ENCODE peak calls at places on chromosomes 11 and 22, in four cellular contexts. L, T, K and O are unnamed samples.
A peak's percentile ranks its signal among the peaks of the same experiment; 100 is the strongest.

GRCh38 chr22:25690798-25691197 is 51.2 kb upstream of the MYO18B start:
- DNase-seq in L (no peak), T (no peak), K (no peak), O (no peak)

GRCh38 chr11:45927332-45927683 is 4.9 kb downstream of the LARGE2 start:
- DNase-seq in L (no peak), T (no peak), K (no peak), O (no peak)

GRCh38 chr11:32935462-32936029 is 42.9 kb downstream of the QSER1 start:
- DNase-seq in L (peak; percentile 4), T (no peak), K (no peak), O (peak; percentile 5)

GRCh38 chr11:131633978-131634377 is 263.6 kb downstream of the NTM start:
- DNase-seq in L (no peak), T (no peak), K (no peak), O (no peak)

GRCh38 chr11:22193348-22194051 is 615 bp downstream of the ANO5 start:
- DNase-seq in L (no peak), T (no peak), K (peak; percentile 54), O (no peak)

GRCh38 chr11:36702330-36703054 is 104.5 kb upstream of the RAG2 start:
- DNase-seq in L (peak; percentile 75), T (peak; percentile 69), K (peak; percentile 42), O (peak; percentile 84)

GRCh38 chr11:125591659-125592304 is 870 bp upstream of the STT3A start:
- DNase-seq in L (peak; percentile 22), T (peak; percentile 13), K (peak; percentile 27), O (peak; percentile 50)

GRCh38 chr11:60193687-60194433 is 11.0 kb upstream of the MS4A6A start:
- DNase-seq in L (peak; percentile 68), T (peak; percentile 11), K (peak; percentile 69), O (peak; percentile 53)

GRCh38 chr11:108858624-108859023 is 193.8 kb downstream of the DDX10 start:
- DNase-seq in L (no peak), T (no peak), K (no peak), O (no peak)

GRCh38 chr11:67239795-67240574 is 26.3 kb upstream of the GRK2 start:
- DNase-seq in L (peak; percentile 99), T (peak; percentile 99), K (peak; percentile 98), O (peak; percentile 98)

GRCh38 chr22:47056776-47057470 is 294.5 kb downstream of the TBC1D22A start:
- DNase-seq in L (no peak), T (no peak), K (no peak), O (no peak)

GRCh38 chr11:111976119-111976518 is 39.0 kb downstream of the DIXDC1 start:
- DNase-seq in L (no peak), T (no peak), K (no peak), O (no peak)

GRCh38 chr11:130159657-130160459 is at the start of gene ST14:
- DNase-seq in L (no peak), T (no peak), K (peak; percentile 89), O (no peak)

GRCh38 chr22:17217179-17217578 is 2.1 kb downstream of the ADA2 start:
- DNase-seq in L (no peak), T (no peak), K (no peak), O (no peak)

GRCh38 chr11:121892131-121892681 is 223.8 kb downstream of the BLID start:
- DNase-seq in L (peak; percentile 93), T (peak; percentile 56), K (no peak), O (peak; percentile 92)

GRCh38 chr22:19612866-19613572 is 88.8 kb upstream of the CLDN5 start:
- DNase-seq in L (no peak), T (no peak), K (no peak), O (no peak)

GRCh38 chr11:37642321-37642720 is 1044.3 kb upstream of the RAG2 start:
- DNase-seq in L (no peak), T (no peak), K (no peak), O (no peak)

GRCh38 chr11:75873417-75874148 is 58.6 kb downstream of the UVRAG start:
- DNase-seq in L (no peak), T (no peak), K (no peak), O (peak; percentile 23)

GRCh38 chr22:18091916-18092526 is 14.2 kb downstream of the PEX26 start:
- DNase-seq in L (peak; percentile 88), T (peak; percentile 43), K (peak; percentile 84), O (peak; percentile 89)

GRCh38 chr11:44605068-44605708 is 39.7 kb downstream of the CD82 start:
- DNase-seq in L (no peak), T (no peak), K (no peak), O (no peak)
- H3K4me3 ChIP-seq in L (no peak overlapping the region), T (no peak overlapping the region), K (no peak overlapping the region), O (no peak overlapping the region)

GRCh38 chr22:49983148-49984042 is 22.8 kb downstream of the PIM3 start:
- DNase-seq in L (no peak), T (no peak), K (peak; percentile 30), O (no peak)
- TF ChIP-seq CTCF in L (peak; percentile 22), T (peak; percentile 28), K (peak; percentile 16), O (peak; percentile 37)

GRCh38 chr11:119316729-119317591 is at the start of gene MCAM:
- DNase-seq in L (no peak), T (peak; percentile 48), K (peak; percentile 41), O (peak; percentile 11)
- H3K4me3 ChIP-seq in L (peak within 1 kb of the TSS; percentile 60), T (peak within 1 kb of the TSS; percentile 87), K (no peak within 1 kb of the TSS), O (peak within 1 kb of the TSS; percentile 53)

GRCh38 chr22:39502789-39503464 is 837 bp downstream of the MIEF1 start:
- DNase-seq in L (no peak), T (peak; percentile 41), K (no peak), O (no peak)
- TF ChIP-seq CTCF in L (no peak), T (no peak), K (no peak), O (no peak)

DNA sequence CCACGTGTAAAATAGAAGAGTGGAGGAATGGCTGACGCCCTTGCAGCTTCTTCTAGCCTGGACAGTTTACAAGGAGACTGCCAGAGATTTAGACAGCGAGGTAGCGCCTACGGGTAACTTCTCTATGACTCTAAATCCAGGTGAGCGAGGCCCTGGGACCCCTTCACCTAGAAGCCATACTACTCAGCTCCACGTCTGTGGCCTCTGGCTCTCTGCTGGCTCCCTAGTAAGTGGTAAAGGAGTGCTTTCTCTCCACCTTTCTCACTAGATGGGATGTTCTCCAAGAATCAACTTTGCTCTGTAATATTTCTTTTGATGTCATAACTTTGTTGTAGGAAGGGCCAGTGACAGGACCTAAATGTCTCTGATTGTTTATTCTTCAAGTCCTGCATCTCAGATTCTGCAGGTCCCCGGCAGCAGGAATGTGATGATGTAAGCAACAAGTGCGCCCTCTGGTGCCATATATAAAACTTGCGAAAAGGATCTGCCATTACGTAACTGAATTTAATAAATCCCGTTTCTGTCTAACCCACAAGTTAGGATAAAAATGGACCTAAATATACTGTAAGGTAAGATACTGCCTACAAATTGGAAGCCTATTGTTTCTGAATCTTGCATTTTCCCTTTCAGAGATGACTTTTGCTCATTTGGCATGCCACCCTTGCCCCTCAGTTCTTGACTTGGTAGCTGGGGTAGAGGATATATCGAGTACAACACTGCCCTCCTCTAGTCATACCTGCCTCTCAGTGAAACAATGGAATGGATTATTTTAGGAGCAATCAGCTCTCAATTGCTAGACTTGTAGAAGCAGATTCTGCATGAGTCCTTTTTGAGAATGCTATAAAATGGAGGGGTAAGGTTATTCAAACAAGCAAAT is 11.0 kb upstream of the PTPN5 start:
- DNase-seq in L (peak; percentile 86), T (peak; percentile 71), K (peak; percentile 75), O (peak; percentile 79)
- H3K4me3 ChIP-seq in L (no peak overlapping the region), T (no peak overlapping the region), K (no peak overlapping the region), O (no peak overlapping the region)

DNA sequence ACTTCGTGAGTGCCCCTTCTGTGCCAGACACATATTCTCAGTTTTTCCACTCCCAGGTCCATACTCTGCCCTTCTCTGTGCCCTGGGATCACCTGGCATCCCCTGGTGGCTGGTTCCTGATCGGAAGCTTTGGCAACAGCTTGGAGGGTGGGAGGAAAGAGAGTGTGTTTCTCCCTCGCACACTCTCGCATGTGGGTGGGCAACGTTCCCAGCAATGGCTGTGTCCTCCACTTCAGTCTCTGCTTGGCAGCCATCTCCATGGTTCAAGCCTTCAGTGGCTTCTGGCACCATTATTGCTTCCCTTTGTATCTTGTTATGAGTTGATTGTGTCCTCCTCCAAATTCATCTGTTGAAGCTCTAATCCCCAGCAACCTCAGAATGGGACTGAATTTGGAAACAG is 342.7 kb upstream of the SYN3 start:
- DNase-seq in L (no peak), T (no peak), K (no peak), O (no peak)
- TF ChIP-seq CTCF in L (no peak), T (no peak), K (no peak), O (no peak)